ENCODE peak calls at places on chromosomes 6 and 20, in nine cellular contexts. One of them, this sample, is unnamed.

GRCh38 chr20:24027229-24027628 is 38.6 kb upstream of the GGTLC1 start:
- DNase-seq in Caco-2: no peak
- DNase-seq in transverse colon: peak
- DNase-seq in ovary: peak
- DNase-seq in brain microvascular endothelial cell: peak
- DNase-seq in osteoblast: no peak
- DNase-seq in Panc1: no peak
- DNase-seq in fibroblast of lung: no peak
- DNase-seq in breast epithelium: peak
- DNase-seq in this sample: peak

GRCh38 chr6:77030929-77031674 is 432.2 kb downstream of the HTR1B start:
- DNase-seq in Caco-2: no peak
- DNase-seq in transverse colon: no peak
- DNase-seq in ovary: no peak
- DNase-seq in brain microvascular endothelial cell: peak
- DNase-seq in osteoblast: peak
- DNase-seq in Panc1: no peak
- DNase-seq in fibroblast of lung: no peak
- DNase-seq in breast epithelium: no peak
- DNase-seq in this sample: no peak

GRCh38 chr6:33075208-33075567 is 602 bp upstream of the HLA-DPB1 start:
- DNase-seq in Caco-2: no peak
- DNase-seq in transverse colon: no peak
- DNase-seq in ovary: no peak
- DNase-seq in brain microvascular endothelial cell: no peak
- DNase-seq in osteoblast: no peak
- DNase-seq in Panc1: no peak
- DNase-seq in fibroblast of lung: no peak
- DNase-seq in breast epithelium: no peak
- DNase-seq in this sample: no peak

GRCh38 chr6:110615723-110616122 is 139.3 kb upstream of the SLC22A16 start:
- DNase-seq in Caco-2: no peak
- DNase-seq in transverse colon: no peak
- DNase-seq in ovary: no peak
- DNase-seq in brain microvascular endothelial cell: no peak
- DNase-seq in osteoblast: no peak
- DNase-seq in Panc1: no peak
- DNase-seq in fibroblast of lung: no peak
- DNase-seq in breast epithelium: no peak
- DNase-seq in this sample: no peak

GRCh38 chr6:29967379-29968010 is 25.2 kb downstream of the HLA-A start:
- DNase-seq in Caco-2: peak
- DNase-seq in transverse colon: peak
- DNase-seq in ovary: no peak
- DNase-seq in brain microvascular endothelial cell: no peak
- DNase-seq in osteoblast: no peak
- DNase-seq in Panc1: peak
- DNase-seq in fibroblast of lung: no peak
- DNase-seq in breast epithelium: no peak
- DNase-seq in this sample: no peak

GRCh38 chr20:62352402-62353288 is 14.5 kb downstream of the LAMA5 start:
- DNase-seq in Caco-2: no peak
- DNase-seq in transverse colon: no peak
- DNase-seq in ovary: no peak
- DNase-seq in brain microvascular endothelial cell: no peak
- DNase-seq in osteoblast: peak
- DNase-seq in Panc1: no peak
- DNase-seq in fibroblast of lung: no peak
- DNase-seq in breast epithelium: peak
- DNase-seq in this sample: no peak

GRCh38 chr20:17612975-17613327 is 43.1 kb downstream of the DSTN start:
- DNase-seq in Caco-2: no peak
- DNase-seq in transverse colon: no peak
- DNase-seq in ovary: no peak
- DNase-seq in brain microvascular endothelial cell: no peak
- DNase-seq in osteoblast: peak
- DNase-seq in Panc1: no peak
- DNase-seq in fibroblast of lung: no peak
- DNase-seq in breast epithelium: no peak
- DNase-seq in this sample: no peak

GRCh38 chr20:3471397-3472021 is 691 bp downstream of the ATRN start:
- DNase-seq in Caco-2: peak
- DNase-seq in transverse colon: no peak
- DNase-seq in ovary: peak
- DNase-seq in brain microvascular endothelial cell: no peak
- DNase-seq in osteoblast: peak
- DNase-seq in Panc1: no peak
- DNase-seq in fibroblast of lung: no peak
- DNase-seq in breast epithelium: no peak
- DNase-seq in this sample: no peak

GRCh38 chr6:2545351-2545750 is 205.4 kb downstream of the MYLK4 start:
- DNase-seq in Caco-2: no peak
- DNase-seq in transverse colon: no peak
- DNase-seq in ovary: no peak
- DNase-seq in brain microvascular endothelial cell: no peak
- DNase-seq in osteoblast: no peak
- DNase-seq in Panc1: no peak
- DNase-seq in fibroblast of lung: no peak
- DNase-seq in breast epithelium: no peak
- DNase-seq in this sample: no peak

GRCh38 chr20:1326031-1326930 is 2.7 kb downstream of the SDCBP2 start:
- DNase-seq in Caco-2: no peak
- DNase-seq in transverse colon: peak
- DNase-seq in ovary: peak
- DNase-seq in brain microvascular endothelial cell: no peak
- DNase-seq in osteoblast: peak
- DNase-seq in Panc1: no peak
- DNase-seq in fibroblast of lung: peak
- DNase-seq in breast epithelium: peak
- DNase-seq in this sample: no peak

GRCh38 chr6:42692151-42692911 is 30.1 kb downstream of the PRPH2 start:
- DNase-seq in Caco-2: no peak
- DNase-seq in transverse colon: no peak
- DNase-seq in ovary: no peak
- DNase-seq in brain microvascular endothelial cell: peak
- DNase-seq in osteoblast: peak
- DNase-seq in Panc1: no peak
- DNase-seq in fibroblast of lung: peak
- DNase-seq in breast epithelium: peak
- DNase-seq in this sample: no peak

DNA sequence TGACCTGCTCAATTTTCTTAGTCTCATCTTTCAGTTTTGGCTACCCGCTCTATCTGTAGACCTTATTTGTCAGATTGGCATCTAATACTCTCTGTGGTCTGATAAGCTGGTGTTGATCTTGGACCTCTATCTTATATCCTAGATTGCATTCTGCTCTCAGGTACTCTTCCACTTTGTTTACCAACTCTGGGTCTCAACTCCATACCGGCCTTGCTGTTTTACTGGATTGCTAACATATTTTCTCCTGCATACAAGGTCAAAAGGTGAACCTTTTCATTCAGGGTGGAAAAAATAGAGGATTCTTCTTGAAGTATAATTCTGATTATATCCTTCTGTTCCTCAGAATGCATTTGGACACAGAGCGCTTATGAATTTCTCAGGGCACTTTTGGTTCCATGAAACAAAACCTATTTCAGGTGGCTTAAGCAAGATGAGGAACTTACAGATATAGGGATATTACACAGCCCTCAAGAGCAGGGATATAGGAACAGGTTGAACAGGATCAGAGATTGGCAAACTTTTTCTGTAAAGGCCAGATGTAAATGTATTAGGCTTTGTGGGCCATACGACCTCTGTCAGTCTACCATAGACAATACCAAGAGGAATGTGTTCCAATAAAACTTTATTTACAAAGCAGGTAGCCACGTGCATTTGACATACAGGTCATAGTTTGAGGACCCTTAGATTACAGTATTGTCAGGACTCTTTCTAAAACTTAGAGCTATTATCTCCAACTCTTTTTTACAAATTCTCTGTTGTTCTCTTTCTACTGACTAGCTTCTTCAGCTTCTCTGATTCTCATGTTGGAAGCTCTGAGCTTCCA is 2.5 kb upstream of the SH3BGRL2 start:
- DNase-seq in Caco-2: no peak
- DNase-seq in transverse colon: no peak
- DNase-seq in ovary: no peak
- DNase-seq in brain microvascular endothelial cell: no peak
- DNase-seq in osteoblast: no peak
- DNase-seq in Panc1: no peak
- DNase-seq in fibroblast of lung: no peak
- DNase-seq in breast epithelium: no peak
- DNase-seq in this sample: no peak
- H3K4me3 ChIP-seq in Caco-2: no peak
- H3K4me3 ChIP-seq in transverse colon: no peak
- H3K4me3 ChIP-seq in ovary: no peak
- H3K4me3 ChIP-seq in brain microvascular endothelial cell: no peak
- H3K4me3 ChIP-seq in osteoblast: no peak
- H3K4me3 ChIP-seq in Panc1: no peak
- H3K4me3 ChIP-seq in fibroblast of lung: no peak
- H3K4me3 ChIP-seq in breast epithelium: no peak
- H3K4me3 ChIP-seq in this sample: no peak

DNA sequence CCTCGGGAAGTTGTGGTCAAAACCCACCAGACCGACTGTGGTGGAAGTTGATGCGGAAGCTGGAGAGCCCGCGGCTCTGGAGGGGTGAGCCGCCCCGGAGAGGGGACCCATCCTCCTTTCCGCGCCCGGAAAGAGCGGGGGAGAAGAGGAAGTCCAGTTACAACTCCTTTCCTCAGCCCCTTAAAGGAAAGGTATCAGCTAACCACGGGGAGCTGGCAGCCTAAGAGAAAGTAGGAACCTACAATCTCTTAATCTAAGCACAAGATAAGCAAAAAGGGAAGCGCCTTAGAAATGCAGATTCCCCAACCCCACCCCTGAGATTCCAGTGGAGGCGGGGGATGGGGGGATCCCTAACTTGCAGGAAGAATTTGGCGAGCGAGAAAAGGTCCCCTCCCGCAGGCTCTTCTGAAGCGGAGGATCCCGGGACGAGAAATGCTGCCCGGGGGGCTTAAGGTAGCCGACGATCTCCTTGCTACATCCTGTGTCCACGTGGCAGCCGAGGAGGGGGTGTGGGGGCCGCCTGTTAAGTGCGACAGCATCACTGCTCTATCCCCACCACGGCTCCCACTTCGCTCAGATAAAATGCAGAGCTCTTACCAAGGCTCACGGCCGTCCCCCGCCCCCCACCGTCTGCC is 87.6 kb downstream of the ZFP64 start:
- DNase-seq in Caco-2: no peak
- DNase-seq in transverse colon: no peak
- DNase-seq in ovary: no peak
- DNase-seq in brain microvascular endothelial cell: peak
- DNase-seq in osteoblast: peak
- DNase-seq in Panc1: no peak
- DNase-seq in fibroblast of lung: peak
- DNase-seq in breast epithelium: no peak
- DNase-seq in this sample: no peak
- H3K4me3 ChIP-seq in Caco-2: no peak
- H3K4me3 ChIP-seq in transverse colon: peak
- H3K4me3 ChIP-seq in ovary: no peak
- H3K4me3 ChIP-seq in brain microvascular endothelial cell: peak
- H3K4me3 ChIP-seq in osteoblast: peak
- H3K4me3 ChIP-seq in Panc1: no peak
- H3K4me3 ChIP-seq in fibroblast of lung: peak
- H3K4me3 ChIP-seq in breast epithelium: peak
- H3K4me3 ChIP-seq in this sample: no peak

DNA sequence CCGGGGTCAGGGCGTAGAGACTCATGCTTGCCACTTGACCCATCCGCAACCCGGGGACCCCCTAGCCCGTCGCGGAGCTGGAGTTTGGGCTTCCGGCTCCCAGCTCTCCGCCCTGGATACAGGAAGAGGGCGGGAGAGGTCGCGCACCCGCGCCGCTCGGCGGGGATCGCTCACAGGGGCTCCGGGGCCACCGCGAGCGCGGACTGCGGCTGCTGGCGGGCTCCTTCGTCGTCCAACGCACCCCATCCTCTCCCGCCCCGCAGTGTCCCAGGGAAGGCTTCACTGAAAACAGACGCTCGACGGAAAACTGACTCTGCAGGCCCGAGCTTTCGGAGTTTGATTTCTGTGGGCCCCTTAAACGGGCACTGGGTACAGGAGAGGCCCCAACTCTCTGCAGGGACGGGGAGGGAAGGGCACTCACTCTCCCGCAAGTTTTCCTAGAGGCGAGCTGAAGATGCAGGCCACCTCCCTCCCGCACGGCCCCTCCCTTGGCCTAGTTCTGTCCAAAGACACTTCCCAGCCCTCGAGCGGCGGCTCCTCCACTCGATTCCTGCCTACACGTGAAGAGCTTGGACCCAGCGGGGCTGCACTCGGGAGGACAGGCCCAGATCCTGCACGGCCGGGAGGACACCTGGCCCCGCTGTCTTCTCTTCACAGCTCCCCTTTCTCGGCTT is 5.3 kb downstream of the OLIG3 start:
- DNase-seq in Caco-2: no peak
- DNase-seq in transverse colon: no peak
- DNase-seq in ovary: no peak
- DNase-seq in brain microvascular endothelial cell: no peak
- DNase-seq in osteoblast: no peak
- DNase-seq in Panc1: no peak
- DNase-seq in fibroblast of lung: no peak
- DNase-seq in breast epithelium: no peak
- DNase-seq in this sample: no peak
- H3K4me3 ChIP-seq in Caco-2: no peak
- H3K4me3 ChIP-seq in transverse colon: peak
- H3K4me3 ChIP-seq in ovary: no peak
- H3K4me3 ChIP-seq in brain microvascular endothelial cell: no peak
- H3K4me3 ChIP-seq in osteoblast: no peak
- H3K4me3 ChIP-seq in Panc1: no peak
- H3K4me3 ChIP-seq in fibroblast of lung: no peak
- H3K4me3 ChIP-seq in breast epithelium: peak
- H3K4me3 ChIP-seq in this sample: peak

GRCh38 chr20:57561356-57562279 is 708 bp downstream of the PCK1 start:
- DNase-seq in Caco-2: no peak
- DNase-seq in transverse colon: no peak
- DNase-seq in ovary: no peak
- DNase-seq in brain microvascular endothelial cell: no peak
- DNase-seq in osteoblast: peak
- DNase-seq in Panc1: no peak
- DNase-seq in fibroblast of lung: no peak
- DNase-seq in breast epithelium: no peak
- DNase-seq in this sample: no peak

GRCh38 chr20:57559286-57559627 is 1.7 kb upstream of the PCK1 start:
- DNase-seq in Caco-2: no peak
- DNase-seq in transverse colon: no peak
- DNase-seq in ovary: no peak
- DNase-seq in brain microvascular endothelial cell: no peak
- DNase-seq in osteoblast: no peak
- DNase-seq in Panc1: no peak
- DNase-seq in fibroblast of lung: no peak
- DNase-seq in breast epithelium: no peak
- DNase-seq in this sample: no peak

GRCh38 chr20:57560554-57561355 is at the start of gene PCK1:
- DNase-seq in Caco-2: peak
- DNase-seq in transverse colon: peak
- DNase-seq in ovary: peak
- DNase-seq in brain microvascular endothelial cell: peak
- DNase-seq in osteoblast: peak
- DNase-seq in Panc1: no peak
- DNase-seq in fibroblast of lung: peak
- DNase-seq in breast epithelium: no peak
- DNase-seq in this sample: no peak

GRCh38 chr20:57558614-57559285 is 2.2 kb upstream of the PCK1 start:
- DNase-seq in Caco-2: no peak
- DNase-seq in transverse colon: no peak
- DNase-seq in ovary: no peak
- DNase-seq in brain microvascular endothelial cell: no peak
- DNase-seq in osteoblast: no peak
- DNase-seq in Panc1: no peak
- DNase-seq in fibroblast of lung: no peak
- DNase-seq in breast epithelium: no peak
- DNase-seq in this sample: no peak

GRCh38 chr20:57559658-57560553 is 1.0 kb upstream of the PCK1 start:
- DNase-seq in Caco-2: no peak
- DNase-seq in transverse colon: peak
- DNase-seq in ovary: no peak
- DNase-seq in brain microvascular endothelial cell: no peak
- DNase-seq in osteoblast: peak
- DNase-seq in Panc1: no peak
- DNase-seq in fibroblast of lung: no peak
- DNase-seq in breast epithelium: no peak
- DNase-seq in this sample: no peak
- H3K4me3 ChIP-seq in Caco-2: no peak
- H3K4me3 ChIP-seq in transverse colon: no peak
- H3K4me3 ChIP-seq in ovary: no peak
- H3K4me3 ChIP-seq in brain microvascular endothelial cell: no peak
- H3K4me3 ChIP-seq in osteoblast: no peak
- H3K4me3 ChIP-seq in Panc1: no peak
- H3K4me3 ChIP-seq in fibroblast of lung: no peak
- H3K4me3 ChIP-seq in breast epithelium: no peak
- H3K4me3 ChIP-seq in this sample: no peak